ENCODE peak calls at places on chromosomes 3 and 15, in five cellular contexts. One of them, this sample, is unnamed. For H3K4me1, the result is how much of the 10 kb centered on the place peaks cover.

GRCh38 chr15:59232476-59232875 is 25.8 kb downstream of the LDHAL6B start:
- DNase-seq in GM23338: no peak
- DNase-seq in K562: no peak
- DNase-seq in HCT116: no peak
- DNase-seq in GM12878: no peak
- DNase-seq in this sample: peak

GRCh38 chr15:39934415-39935044 is 615 bp downstream of the EIF2AK4 start:
- DNase-seq in GM23338: no peak
- DNase-seq in K562: no peak
- DNase-seq in HCT116: no peak
- DNase-seq in GM12878: no peak
- DNase-seq in this sample: peak

GRCh38 chr3:181860243-181860642 is 148.5 kb downstream of the SOX2 start:
- DNase-seq in GM23338: peak
- DNase-seq in K562: no peak
- DNase-seq in HCT116: no peak
- DNase-seq in GM12878: no peak
- DNase-seq in this sample: no peak

GRCh38 chr3:22474706-22475470 is 723.9 kb upstream of the ZNF385D start:
- DNase-seq in GM23338: no peak
- DNase-seq in K562: no peak
- DNase-seq in HCT116: no peak
- DNase-seq in GM12878: no peak
- DNase-seq in this sample: no peak

GRCh38 chr3:79885407-79885806 is 117.6 kb upstream of the ROBO1 start:
- DNase-seq in GM23338: no peak
- DNase-seq in K562: no peak
- DNase-seq in HCT116: no peak
- DNase-seq in GM12878: no peak
- DNase-seq in this sample: peak

GRCh38 chr3:142850395-142851023 is 38.4 kb downstream of the PCOLCE2 start:
- DNase-seq in GM23338: no peak
- DNase-seq in K562: peak
- DNase-seq in HCT116: peak
- DNase-seq in GM12878: no peak
- DNase-seq in this sample: peak

GRCh38 chr15:42457445-42458442 is 33.2 kb downstream of the ZNF106 start:
- DNase-seq in GM23338: peak
- DNase-seq in K562: no peak
- DNase-seq in HCT116: no peak
- DNase-seq in GM12878: peak
- DNase-seq in this sample: peak

GRCh38 chr3:88595025-88595424 is 445.3 kb downstream of the C3orf38 start:
- DNase-seq in GM23338: no peak
- DNase-seq in K562: no peak
- DNase-seq in HCT116: no peak
- DNase-seq in GM12878: no peak
- DNase-seq in this sample: no peak

GRCh38 chr3:67654832-67655152 is 380 bp upstream of the SUCLG2 start:
- DNase-seq in GM23338: no peak
- DNase-seq in K562: no peak
- DNase-seq in HCT116: no peak
- DNase-seq in GM12878: no peak
- DNase-seq in this sample: no peak

GRCh38 chr15:69160976-69161877 is 792 bp downstream of the GLCE start:
- DNase-seq in GM23338: peak
- DNase-seq in K562: peak
- DNase-seq in HCT116: peak
- DNase-seq in GM12878: no peak
- DNase-seq in this sample: no peak

GRCh38 chr3:33717616-33717865 is 513 bp downstream of the CLASP2 start:
- DNase-seq in GM23338: peak
- DNase-seq in K562: peak
- DNase-seq in HCT116: peak
- DNase-seq in GM12878: no peak
- DNase-seq in this sample: no peak

GRCh38 chr3:126135056-126135397 is 45.4 kb downstream of the ALDH1L1 start:
- DNase-seq in GM23338: no peak
- DNase-seq in K562: no peak
- DNase-seq in HCT116: no peak
- DNase-seq in GM12878: no peak
- DNase-seq in this sample: no peak

GRCh38 chr3:33919721-33920120 is 121.3 kb downstream of the PDCD6IP start:
- DNase-seq in GM23338: peak
- DNase-seq in K562: no peak
- DNase-seq in HCT116: no peak
- DNase-seq in GM12878: no peak
- DNase-seq in this sample: no peak

GRCh38 chr3:126351771-126352475 is 5.3 kb downstream of the KLF15 start:
- DNase-seq in GM23338: no peak
- DNase-seq in K562: no peak
- DNase-seq in HCT116: no peak
- DNase-seq in GM12878: no peak
- DNase-seq in this sample: no peak

GRCh38 chr3:174662653-174663052 is 196.5 kb upstream of the NAALADL2 start:
- DNase-seq in GM23338: no peak
- DNase-seq in K562: no peak
- DNase-seq in HCT116: no peak
- DNase-seq in GM12878: no peak
- DNase-seq in this sample: peak

GRCh38 chr3:142586803-142587406 is 8.4 kb upstream of the ATR start:
- DNase-seq in GM23338: peak
- DNase-seq in K562: peak
- DNase-seq in HCT116: peak
- DNase-seq in GM12878: no peak
- DNase-seq in this sample: peak

GRCh38 chr3:195803309-195803908 is 8.3 kb downstream of the MUC4 start:
- DNase-seq in GM23338: no peak
- DNase-seq in K562: no peak
- DNase-seq in HCT116: no peak
- DNase-seq in GM12878: no peak
- DNase-seq in this sample: no peak
- TF ChIP-seq POLR2AphosphoS5 in GM23338: no peak
- TF ChIP-seq POLR2AphosphoS5 in K562: no peak
- TF ChIP-seq POLR2AphosphoS5 in HCT116: no peak
- TF ChIP-seq POLR2AphosphoS5 in GM12878: no peak
- TF ChIP-seq POLR2AphosphoS5 in this sample: no peak

GRCh38 chr15:66215811-66216210 is 37.7 kb downstream of the MEGF11 start:
- DNase-seq in GM23338: no peak
- DNase-seq in K562: no peak
- DNase-seq in HCT116: no peak
- DNase-seq in GM12878: no peak
- DNase-seq in this sample: no peak
- H2AFZ ChIP-seq in GM23338: no peak
- H2AFZ ChIP-seq in K562: no peak
- H2AFZ ChIP-seq in HCT116: no peak
- H2AFZ ChIP-seq in GM12878: no peak
- H2AFZ ChIP-seq in this sample: no peak

GRCh38 chr3:42068303-42069088 is 22.7 kb upstream of the TRAK1 start:
- DNase-seq in GM23338: no peak
- DNase-seq in K562: no peak
- DNase-seq in HCT116: no peak
- DNase-seq in GM12878: no peak
- DNase-seq in this sample: no peak

GRCh38 chr3:42067324-42067723 is 23.8 kb upstream of the TRAK1 start:
- DNase-seq in GM23338: no peak
- DNase-seq in K562: no peak
- DNase-seq in HCT116: no peak
- DNase-seq in GM12878: peak
- DNase-seq in this sample: peak

GRCh38 chr3:42063886-42064285 is 27.3 kb upstream of the TRAK1 start:
- DNase-seq in GM23338: no peak
- DNase-seq in K562: no peak
- DNase-seq in HCT116: no peak
- DNase-seq in GM12878: no peak
- DNase-seq in this sample: no peak

GRCh38 chr3:42070089-42070885 is 20.9 kb upstream of the TRAK1 start:
- DNase-seq in GM23338: no peak
- DNase-seq in K562: no peak
- DNase-seq in HCT116: no peak
- DNase-seq in GM12878: no peak
- DNase-seq in this sample: no peak

DNA sequence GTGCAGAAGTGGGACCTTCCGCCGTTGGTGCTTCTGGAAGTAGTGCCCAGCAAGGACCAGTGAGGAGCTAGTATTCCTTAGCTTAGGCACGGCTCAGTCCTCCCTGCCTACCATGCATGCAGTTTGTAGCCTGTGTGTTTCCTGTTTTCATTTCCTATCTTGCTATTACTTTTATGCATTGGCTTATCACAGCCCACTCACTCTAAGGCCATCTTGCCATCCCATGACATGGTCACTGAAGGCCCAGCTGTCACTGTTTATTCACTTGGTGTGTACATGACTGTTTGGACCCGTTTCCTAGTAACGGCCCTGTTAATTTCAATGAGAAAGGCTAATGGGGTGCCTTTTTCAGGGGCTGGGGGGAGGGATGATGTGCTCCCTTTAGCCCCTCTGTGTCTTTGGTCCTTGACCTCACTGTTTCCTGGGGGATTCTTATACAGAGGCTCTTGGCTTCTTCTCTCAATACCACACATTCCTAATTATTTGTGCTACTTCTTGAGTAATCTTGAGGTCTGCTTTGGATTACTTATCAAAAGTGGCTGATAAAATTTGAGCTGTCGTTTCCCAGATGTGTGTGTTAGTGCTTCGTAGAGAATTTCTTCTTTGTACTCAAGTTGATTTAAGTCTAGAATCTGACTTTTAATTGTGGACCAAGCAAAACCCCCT is 24.5 kb upstream of the TRAK1 start:
- DNase-seq in GM23338: peak
- DNase-seq in K562: no peak
- DNase-seq in HCT116: no peak
- DNase-seq in GM12878: no peak
- DNase-seq in this sample: peak
- H3K4me1 ChIP-seq in GM23338: under half
- H3K4me1 ChIP-seq in K562: under half
- H3K4me1 ChIP-seq in HCT116: half or more
- H3K4me1 ChIP-seq in GM12878: under half
- H3K4me1 ChIP-seq in this sample: under half

GRCh38 chr15:85500729-85501128 is 120.3 kb downstream of the AKAP13 start:
- DNase-seq in GM23338: no peak
- DNase-seq in K562: no peak
- DNase-seq in HCT116: no peak
- DNase-seq in GM12878: no peak
- DNase-seq in this sample: peak
- TF ChIP-seq POLR2AphosphoS5 in GM23338: no peak
- TF ChIP-seq POLR2AphosphoS5 in K562: no peak
- TF ChIP-seq POLR2AphosphoS5 in HCT116: no peak
- TF ChIP-seq POLR2AphosphoS5 in GM12878: no peak
- TF ChIP-seq POLR2AphosphoS5 in this sample: no peak

DNA sequence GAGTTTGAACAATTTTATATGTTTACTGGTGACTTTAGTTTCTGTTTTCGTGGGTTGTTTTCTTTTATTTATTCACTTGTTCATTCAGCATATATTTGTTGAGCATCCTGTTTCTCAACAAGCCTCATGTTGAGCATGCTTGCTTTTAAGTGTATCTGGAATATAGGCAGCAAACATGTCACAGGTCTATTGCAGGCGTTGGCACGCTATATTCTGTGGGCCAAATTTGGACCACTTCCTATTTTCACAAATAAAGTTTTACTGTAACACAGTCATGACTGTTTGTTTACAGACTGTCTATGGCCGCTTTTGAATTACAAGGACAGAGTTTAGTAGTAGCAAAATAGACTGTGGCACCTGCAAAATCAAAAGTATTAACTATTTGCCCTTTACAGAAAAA is 89.6 kb downstream of the THRB start:
- DNase-seq in GM23338: no peak
- DNase-seq in K562: no peak
- DNase-seq in HCT116: no peak
- DNase-seq in GM12878: no peak
- DNase-seq in this sample: no peak
- H2AFZ ChIP-seq in GM23338: no peak
- H2AFZ ChIP-seq in K562: no peak
- H2AFZ ChIP-seq in HCT116: no peak
- H2AFZ ChIP-seq in GM12878: no peak
- H2AFZ ChIP-seq in this sample: no peak

DNA sequence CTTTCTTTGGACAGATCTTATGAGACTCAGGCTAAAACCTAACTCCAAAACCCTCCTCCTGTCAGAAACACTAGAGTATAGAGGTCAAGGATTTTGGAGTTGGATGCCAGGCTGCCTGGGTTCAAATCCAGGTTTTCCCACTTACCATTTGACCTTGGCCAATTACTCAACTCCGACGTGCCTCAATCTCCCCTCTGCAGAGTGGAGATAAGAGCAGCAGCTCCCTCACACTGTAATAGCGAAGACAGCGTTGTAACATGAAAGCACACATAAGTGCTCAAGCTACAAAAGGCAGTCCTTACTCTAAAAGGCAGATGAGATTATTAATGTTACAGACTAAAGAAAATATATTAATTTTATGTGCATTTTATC is 90.1 kb downstream of the IGF2BP2 start:
- DNase-seq in GM23338: no peak
- DNase-seq in K562: peak
- DNase-seq in HCT116: no peak
- DNase-seq in GM12878: no peak
- DNase-seq in this sample: peak
- H3K4me1 ChIP-seq in GM23338: under half
- H3K4me1 ChIP-seq in K562: under half
- H3K4me1 ChIP-seq in HCT116: half or more
- H3K4me1 ChIP-seq in GM12878: under half
- H3K4me1 ChIP-seq in this sample: half or more

DNA sequence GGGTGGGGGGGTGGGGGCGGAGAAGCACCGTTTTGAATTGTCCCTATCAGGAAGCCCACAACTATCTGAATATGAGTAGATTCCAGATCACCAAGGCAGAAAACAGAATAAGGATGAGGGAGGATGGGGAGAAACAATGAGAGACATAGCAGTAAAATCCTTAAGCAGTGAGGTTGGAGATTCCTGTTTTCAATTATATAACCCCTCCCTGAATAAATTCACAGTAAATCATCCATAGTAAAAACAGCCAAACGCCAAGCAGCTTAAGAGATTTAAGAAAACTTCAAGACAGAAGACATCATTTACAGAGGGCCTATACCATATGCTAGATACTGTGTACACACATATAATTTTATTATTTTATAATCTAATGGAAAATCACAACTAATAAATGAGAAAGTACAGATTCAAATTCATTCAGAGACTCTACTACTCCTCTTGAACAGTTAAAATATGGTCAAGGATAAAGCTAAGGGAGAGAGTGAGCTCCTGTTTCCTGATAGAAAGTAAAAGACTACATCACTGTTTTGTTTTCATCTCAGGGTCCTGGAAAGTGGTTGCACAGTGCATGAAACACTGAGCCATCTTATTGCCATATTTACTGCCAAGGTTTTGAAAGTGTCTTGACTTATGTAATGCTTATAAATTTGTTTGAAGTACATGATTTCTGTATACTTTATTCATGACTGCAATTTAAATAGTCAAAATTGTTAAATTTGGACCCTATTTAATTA is 141.6 kb downstream of the TBL1XR1 start:
- DNase-seq in GM23338: no peak
- DNase-seq in K562: peak
- DNase-seq in HCT116: no peak
- DNase-seq in GM12878: no peak
- DNase-seq in this sample: no peak
- TF ChIP-seq POLR2AphosphoS5 in GM23338: no peak
- TF ChIP-seq POLR2AphosphoS5 in K562: no peak
- TF ChIP-seq POLR2AphosphoS5 in HCT116: no peak
- TF ChIP-seq POLR2AphosphoS5 in GM12878: no peak
- TF ChIP-seq POLR2AphosphoS5 in this sample: no peak